ENCODE peak calls at places on chromosome 6, in four cellular contexts. V is K562, I is GM12878, X is SK-N-SH. C is an unnamed sample.
A peak's percentile ranks its signal among the peaks of the same experiment; 100 is the strongest.

GRCh38 chr6:98941319-98941718 is 6.4 kb downstream of the FBXL4 start:
- DNase-seq in V (no peak), I (no peak), X (no peak), C (peak; percentile 25)

GRCh38 chr6:217048-217659 is 75.1 kb upstream of the DUSP22 start:
- DNase-seq in X (peak; percentile 66), I (peak; percentile 55), V (peak; percentile 81), C (no peak)

GRCh38 chr6:19180348-19181073 is 656.7 kb upstream of the ID4 start:
- DNase-seq in X (no peak), V (no peak), I (no peak), C (peak; percentile 9)

GRCh38 chr6:23584134-23584763 is 541.8 kb upstream of the NRSN1 start:
- DNase-seq in I (no peak), X (no peak), V (no peak), C (no peak)

GRCh38 chr6:109449064-109449788 is 6.3 kb downstream of the MICAL1 start:
- DNase-seq in I (no peak), X (no peak), V (no peak), C (no peak)

GRCh38 chr6:14328163-14328562 is 210.6 kb downstream of the CD83 start:
- DNase-seq in V (no peak), X (no peak), I (no peak), C (no peak)

GRCh38 chr6:93017213-93017612 is 402.1 kb downstream of the EPHA7 start:
- DNase-seq in X (no peak), V (no peak), I (no peak), C (peak; percentile 43)

GRCh38 chr6:150270330-150271052 is 98.3 kb upstream of the IYD start:
- DNase-seq in V (no peak), X (no peak), I (no peak), C (no peak)

GRCh38 chr6:159125014-159125609 is 44.1 kb upstream of the FNDC1 start:
- DNase-seq in X (no peak), I (no peak), V (no peak), C (no peak)

GRCh38 chr6:132247381-132248159 is 153.7 kb downstream of the MOXD1 start:
- DNase-seq in V (no peak), X (no peak), I (no peak), C (no peak)

GRCh38 chr6:105791569-105792318 is 294.4 kb upstream of the PRDM1 start:
- DNase-seq in I (no peak), X (no peak), V (no peak), C (no peak)

GRCh38 chr6:184161-184695 is 108.1 kb upstream of the DUSP22 start:
- DNase-seq in V (no peak), X (no peak), I (no peak), C (no peak)

GRCh38 chr6:1713016-1713600 is 103.4 kb downstream of the FOXC1 start:
- DNase-seq in X (no peak), I (no peak), V (no peak), C (no peak)

GRCh38 chr6:35428421-35429149 is 23.6 kb upstream of the FANCE start:
- DNase-seq in I (no peak), X (no peak), V (no peak), C (no peak)

GRCh38 chr6:31826793-31827285 is 699 bp upstream of the HSPA1B start:
- DNase-seq in I (no peak), X (no peak), V (peak; percentile 78), C (peak; percentile 93)

GRCh38 chr6:40597301-40597700 is 10.1 kb upstream of the LRFN2 start:
- DNase-seq in V (no peak), I (no peak), X (no peak), C (no peak)

GRCh38 chr6:16136536-16137450 is 7.9 kb downstream of the MYLIP start:
- DNase-seq in X (no peak), I (no peak), V (no peak), C (no peak)

GRCh38 chr6:155882527-155883333 is 427.1 kb upstream of the NOX3 start:
- DNase-seq in I (peak; percentile 21), X (no peak), V (no peak), C (no peak)

GRCh38 chr6:149365197-149365596 is 34.9 kb upstream of the SUMO4 start:
- DNase-seq in X (no peak), V (no peak), I (no peak), C (no peak)

GRCh38 chr6:33053230-33053629 is 20.2 kb downstream of the HLA-DPA1 start:
- DNase-seq in I (no peak), X (no peak), V (no peak), C (no peak)

GRCh38 chr6:53899512-53899911 is 104.7 kb downstream of the LRRC1 start:
- DNase-seq in I (no peak), X (no peak), V (no peak), C (no peak)

GRCh38 chr6:98724537-98724936 is 109.8 kb upstream of the POU3F2 start:
- DNase-seq in I (no peak), X (no peak), V (no peak), C (no peak)

GRCh38 chr6:9204171-9204570 is 768.8 kb upstream of the SLC35B3 start:
- DNase-seq in X (no peak), V (no peak), I (no peak), C (peak; percentile 32)

GRCh38 chr6:45514454-45514853 is 136.7 kb upstream of the SUPT3H start:
- DNase-seq in X (no peak), I (no peak), V (no peak), C (no peak)

GRCh38 chr6:32444433-32444832 is 4.7 kb downstream of the HLA-DRA start:
- DNase-seq in V (no peak), X (no peak), I (no peak), C (no peak)

GRCh38 chr6:90368601-90369000 is 72.0 kb upstream of the BACH2 start:
- DNase-seq in V (no peak), X (no peak), I (no peak), C (no peak)

GRCh38 chr6:101069191-101069795 is 188.2 kb upstream of the ASCC3 start:
- DNase-seq in I (no peak), X (no peak), V (no peak), C (peak; percentile 5)

GRCh38 chr6:155125916-155126315 is 130.8 kb downstream of the TIAM2 start:
- DNase-seq in I (no peak), V (no peak), X (no peak), C (no peak)

GRCh38 chr6:11681770-11682169 is 96.8 kb downstream of the ADTRP start:
- DNase-seq in V (no peak), I (no peak), X (no peak), C (no peak)

GRCh38 chr6:10429638-10430427 is 15.0 kb upstream of the TFAP2A start:
- DNase-seq in I (peak; percentile 53), V (peak; percentile 55), X (peak; percentile 31), C (no peak)

GRCh38 chr6:20411544-20411943 is 9.9 kb downstream of the E2F3 start:
- DNase-seq in V (no peak), X (no peak), I (no peak), C (no peak)

GRCh38 chr6:157994126-157994795 is 12.6 kb downstream of the SYNJ2 start:
- DNase-seq in I (no peak), V (peak; percentile 56), X (no peak), C (no peak)

GRCh38 chr6:78243519-78243918 is 590.7 kb downstream of the MEI4 start:
- DNase-seq in V (no peak), X (peak; percentile 1), I (no peak), C (no peak)

GRCh38 chr6:69061066-69061465 is 426.0 kb downstream of the ADGRB3 start:
- DNase-seq in I (no peak), V (no peak), X (no peak), C (no peak)

GRCh38 chr6:234706-235372 is 57.4 kb upstream of the DUSP22 start:
- DNase-seq in I (no peak), V (no peak), X (no peak), C (no peak)

GRCh38 chr6:166640342-166641043 is 13.4 kb upstream of the RPS6KA2 start:
- DNase-seq in I (no peak), X (no peak), V (no peak), C (no peak)

GRCh38 chr6:121382467-121383121 is 48.3 kb upstream of the TBC1D32 start:
- DNase-seq in X (peak; percentile 26), V (no peak), I (no peak), C (no peak)
- TF ChIP-seq JUND in X (no peak), V (no peak), I (no peak), C (no peak)

DNA sequence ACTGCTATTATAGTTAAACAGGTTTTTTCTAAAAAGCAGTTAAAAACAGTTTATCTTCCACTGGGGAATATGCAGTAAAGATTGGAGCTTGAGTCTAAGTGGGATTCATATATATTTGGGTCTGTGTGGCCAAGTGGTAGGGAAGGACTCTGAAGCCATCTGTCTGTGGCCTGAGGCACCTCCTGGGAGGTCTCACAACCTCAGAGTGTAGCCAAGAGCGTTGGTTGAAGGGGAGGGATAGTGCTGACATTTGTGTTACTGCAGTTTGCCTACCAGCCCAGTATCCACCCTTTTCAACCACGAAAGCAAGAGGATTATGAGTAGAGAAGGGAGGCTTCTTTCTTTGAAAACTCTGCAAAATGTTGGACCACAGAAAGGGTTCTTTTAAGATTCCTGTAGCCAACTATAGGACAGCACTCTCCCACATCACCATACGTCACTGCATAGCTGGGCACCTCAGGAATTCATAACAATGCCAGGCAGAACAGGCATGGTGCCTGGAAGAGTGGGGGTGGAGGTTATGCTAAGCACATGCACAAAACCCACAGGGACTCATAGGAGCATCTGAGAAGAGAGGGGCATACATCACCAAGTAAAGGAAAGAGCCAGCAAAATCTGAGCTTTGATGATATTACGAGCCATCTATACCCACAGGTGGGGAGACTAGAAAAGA is 90.5 kb upstream of the HEY2 start:
- DNase-seq in X (no peak), I (no peak), V (no peak), C (peak; percentile 37)
- TF ChIP-seq JUND in X (no peak), I (no peak), V (no peak), C (no peak)

DNA sequence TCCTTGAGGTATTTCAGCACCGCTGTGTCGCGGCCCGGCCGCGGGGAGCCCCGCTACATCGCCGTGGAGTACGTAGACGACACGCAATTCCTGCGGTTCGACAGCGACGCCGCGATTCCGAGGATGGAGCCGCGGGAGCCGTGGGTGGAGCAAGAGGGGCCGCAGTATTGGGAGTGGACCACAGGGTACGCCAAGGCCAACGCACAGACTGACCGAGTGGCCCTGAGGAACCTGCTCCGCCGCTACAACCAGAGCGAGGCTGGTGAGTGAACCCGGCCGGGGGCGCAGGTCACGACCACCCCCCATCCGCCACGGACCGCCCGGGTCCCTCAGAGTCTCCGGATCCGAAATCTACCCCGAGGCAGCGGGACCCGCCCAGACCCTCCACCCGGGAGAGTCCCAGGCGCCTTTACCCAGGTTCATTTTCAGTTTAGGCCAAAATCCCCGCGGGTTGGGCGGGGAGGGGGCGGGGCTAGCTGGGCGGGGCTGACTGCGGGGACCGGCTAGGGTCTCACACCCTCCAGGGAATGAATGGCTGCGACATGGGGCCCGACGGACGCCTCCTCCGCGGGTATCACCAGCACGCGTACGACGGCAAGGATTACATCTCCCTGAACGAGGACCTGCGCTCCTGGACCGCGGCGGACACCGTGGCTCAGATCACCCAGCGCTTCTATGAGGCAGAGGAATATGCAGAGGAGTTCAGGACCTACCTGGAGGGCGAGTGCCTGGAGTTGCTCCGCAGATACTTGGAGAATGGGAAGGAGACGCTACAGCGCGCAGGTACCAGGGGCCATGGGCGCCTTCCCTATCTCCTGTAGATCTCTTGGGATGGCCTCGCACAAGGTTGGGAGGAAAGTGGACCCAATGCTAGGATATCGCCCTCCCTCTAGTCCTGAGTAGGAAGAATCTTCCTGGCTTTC is 693 bp downstream of the HLA-F start:
- DNase-seq in I (no peak), V (peak; percentile 24), X (peak; percentile 27), C (peak; percentile 6)
- TF ChIP-seq JUND in I (no peak), V (no peak), X (no peak), C (no peak)

GRCh38 chr6:28811873-28812272 is 111.9 kb downstream of the TRIM27 start:
- DNase-seq in I (no peak), X (no peak), V (peak; percentile 57), C (no peak)
- TF ChIP-seq JUND in I (no peak), X (no peak), V (peak; percentile 62), C (no peak)

GRCh38 chr6:57013501-57013900 is 33.0 kb upstream of the KIAA1586 start:
- DNase-seq in I (no peak), X (no peak), V (no peak), C (no peak)
- TF ChIP-seq JUND in I (no peak), X (peak; percentile 52), V (peak; percentile 78), C (no peak)

GRCh38 chr6:170147056-170147787 is 143.7 kb downstream of the DLL1 start:
- DNase-seq in X (no peak), V (no peak), I (no peak), C (peak; percentile 58)
- TF ChIP-seq JUND in X (no peak), V (no peak), I (no peak), C (no peak)